ENCODE peak calls at places on chromosomes 4 and X, in nine cellular contexts. One of them, this sample, is unnamed. For H3K9me3, the result is how much of the 10 kb centered on the place peaks cover.

GRCh38 chr4:853416-853781 is 27.5 kb upstream of the CPLX1 start:
- DNase-seq in tibial nerve: no peak
- DNase-seq in transverse colon: no peak
- DNase-seq in WERI-Rb-1: no peak
- DNase-seq in lower lobe of right lung: peak
- DNase-seq in right atrium auricular region: no peak
- DNase-seq in CD8-positive, alpha-beta T cell: no peak
- DNase-seq in left lung: peak
- DNase-seq in OCI-LY7: no peak
- DNase-seq in this sample: no peak

GRCh38 chr4:84994280-84994679 is 27.8 kb upstream of the WDFY3 start:
- DNase-seq in OCI-LY7: no peak
- DNase-seq in right atrium auricular region: no peak
- DNase-seq in lower lobe of right lung: no peak
- DNase-seq in CD8-positive, alpha-beta T cell: no peak
- DNase-seq in WERI-Rb-1: no peak
- DNase-seq in transverse colon: no peak
- DNase-seq in left lung: no peak
- DNase-seq in tibial nerve: no peak
- DNase-seq in this sample: no peak

GRCh38 chr4:34891892-34892291 is 1352.4 kb downstream of the ARAP2 start:
- DNase-seq in CD8-positive, alpha-beta T cell: no peak
- DNase-seq in transverse colon: no peak
- DNase-seq in right atrium auricular region: no peak
- DNase-seq in lower lobe of right lung: no peak
- DNase-seq in OCI-LY7: no peak
- DNase-seq in tibial nerve: no peak
- DNase-seq in left lung: no peak
- DNase-seq in WERI-Rb-1: no peak
- DNase-seq in this sample: no peak

GRCh38 chr4:174332741-174333493 is 49.2 kb downstream of the CEP44 start:
- DNase-seq in transverse colon: no peak
- DNase-seq in tibial nerve: no peak
- DNase-seq in right atrium auricular region: no peak
- DNase-seq in lower lobe of right lung: no peak
- DNase-seq in CD8-positive, alpha-beta T cell: no peak
- DNase-seq in WERI-Rb-1: no peak
- DNase-seq in OCI-LY7: no peak
- DNase-seq in left lung: no peak
- DNase-seq in this sample: no peak

GRCh38 chr4:147355849-147356248 is 125.0 kb upstream of the EDNRA start:
- DNase-seq in WERI-Rb-1: no peak
- DNase-seq in tibial nerve: no peak
- DNase-seq in right atrium auricular region: no peak
- DNase-seq in lower lobe of right lung: no peak
- DNase-seq in OCI-LY7: no peak
- DNase-seq in CD8-positive, alpha-beta T cell: no peak
- DNase-seq in transverse colon: no peak
- DNase-seq in left lung: no peak
- DNase-seq in this sample: no peak

GRCh38 chr4:122619583-122619982 is 1.3 kb downstream of the IL21 start:
- DNase-seq in WERI-Rb-1: no peak
- DNase-seq in CD8-positive, alpha-beta T cell: no peak
- DNase-seq in tibial nerve: no peak
- DNase-seq in OCI-LY7: no peak
- DNase-seq in transverse colon: no peak
- DNase-seq in left lung: no peak
- DNase-seq in lower lobe of right lung: no peak
- DNase-seq in right atrium auricular region: no peak
- DNase-seq in this sample: no peak

GRCh38 chr4:41359836-41360213 is 103.1 kb downstream of the UCHL1 start:
- DNase-seq in CD8-positive, alpha-beta T cell: no peak
- DNase-seq in lower lobe of right lung: no peak
- DNase-seq in WERI-Rb-1: no peak
- DNase-seq in tibial nerve: no peak
- DNase-seq in left lung: no peak
- DNase-seq in OCI-LY7: no peak
- DNase-seq in right atrium auricular region: no peak
- DNase-seq in transverse colon: no peak
- DNase-seq in this sample: no peak

GRCh38 chrX:15204130-15204751 is 65.6 kb downstream of the ASB9 start:
- DNase-seq in OCI-LY7: no peak
- DNase-seq in WERI-Rb-1: no peak
- DNase-seq in CD8-positive, alpha-beta T cell: no peak
- DNase-seq in transverse colon: no peak
- DNase-seq in tibial nerve: no peak
- DNase-seq in lower lobe of right lung: no peak
- DNase-seq in left lung: no peak
- DNase-seq in right atrium auricular region: no peak
- DNase-seq in this sample: no peak

GRCh38 chrX:63424063-63424462 is 72.9 kb upstream of the SPIN4 start:
- DNase-seq in right atrium auricular region: no peak
- DNase-seq in transverse colon: no peak
- DNase-seq in left lung: no peak
- DNase-seq in OCI-LY7: no peak
- DNase-seq in lower lobe of right lung: no peak
- DNase-seq in tibial nerve: no peak
- DNase-seq in WERI-Rb-1: no peak
- DNase-seq in CD8-positive, alpha-beta T cell: no peak
- DNase-seq in this sample: no peak

GRCh38 chr4:2250003-2250763 is 8.3 kb upstream of the HAUS3 start:
- DNase-seq in WERI-Rb-1: no peak
- DNase-seq in transverse colon: no peak
- DNase-seq in OCI-LY7: no peak
- DNase-seq in lower lobe of right lung: no peak
- DNase-seq in right atrium auricular region: peak
- DNase-seq in CD8-positive, alpha-beta T cell: no peak
- DNase-seq in tibial nerve: no peak
- DNase-seq in left lung: peak
- DNase-seq in this sample: no peak

GRCh38 chrX:135632353-135632752 is 81.1 kb upstream of the CT45A1 start:
- DNase-seq in OCI-LY7: peak
- DNase-seq in WERI-Rb-1: no peak
- DNase-seq in transverse colon: no peak
- DNase-seq in right atrium auricular region: no peak
- DNase-seq in left lung: no peak
- DNase-seq in lower lobe of right lung: no peak
- DNase-seq in CD8-positive, alpha-beta T cell: no peak
- DNase-seq in tibial nerve: no peak
- DNase-seq in this sample: no peak

GRCh38 chr4:71472946-71473345 is 134.1 kb downstream of the SLC4A4 start:
- DNase-seq in tibial nerve: no peak
- DNase-seq in lower lobe of right lung: no peak
- DNase-seq in CD8-positive, alpha-beta T cell: no peak
- DNase-seq in OCI-LY7: no peak
- DNase-seq in left lung: no peak
- DNase-seq in WERI-Rb-1: no peak
- DNase-seq in transverse colon: no peak
- DNase-seq in right atrium auricular region: no peak
- DNase-seq in this sample: no peak

GRCh38 chr4:138259296-138259695 is 17.1 kb upstream of the SLC7A11 start:
- DNase-seq in transverse colon: no peak
- DNase-seq in OCI-LY7: no peak
- DNase-seq in tibial nerve: no peak
- DNase-seq in right atrium auricular region: no peak
- DNase-seq in WERI-Rb-1: no peak
- DNase-seq in left lung: no peak
- DNase-seq in CD8-positive, alpha-beta T cell: no peak
- DNase-seq in lower lobe of right lung: no peak
- DNase-seq in this sample: no peak

DNA sequence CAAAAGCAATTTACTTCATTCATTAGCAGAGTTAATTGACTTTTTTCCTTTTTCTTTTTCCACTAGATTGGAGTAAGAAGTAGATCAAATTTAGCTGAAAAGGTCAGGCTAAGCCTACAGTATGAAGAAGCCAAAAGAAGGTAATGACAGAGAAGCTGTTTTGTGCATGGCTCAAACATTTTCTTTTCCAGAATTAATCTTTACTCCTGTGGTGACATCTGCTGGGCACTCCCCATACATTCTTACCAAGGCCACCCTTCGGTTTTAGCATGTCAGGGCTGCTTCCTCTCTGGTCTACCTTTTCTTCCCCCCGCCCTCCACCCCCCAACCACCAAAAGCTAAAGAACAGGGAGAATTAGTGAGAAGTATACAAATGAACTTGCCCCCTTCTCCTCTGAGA is 70.2 kb downstream of the CLDN22 start:
- DNase-seq in WERI-Rb-1: peak
- DNase-seq in OCI-LY7: peak
- DNase-seq in right atrium auricular region: no peak
- DNase-seq in tibial nerve: no peak
- DNase-seq in transverse colon: peak
- DNase-seq in left lung: no peak
- DNase-seq in lower lobe of right lung: no peak
- DNase-seq in CD8-positive, alpha-beta T cell: no peak
- DNase-seq in this sample: no peak
- TF ChIP-seq CTCF in WERI-Rb-1: peak
- TF ChIP-seq CTCF in OCI-LY7: peak
- TF ChIP-seq CTCF in right atrium auricular region: no peak
- TF ChIP-seq CTCF in tibial nerve: peak
- TF ChIP-seq CTCF in transverse colon: peak
- TF ChIP-seq CTCF in left lung: no peak
- TF ChIP-seq CTCF in lower lobe of right lung: peak
- TF ChIP-seq CTCF in CD8-positive, alpha-beta T cell: no peak
- TF ChIP-seq CTCF in this sample: no peak

GRCh38 chrX:131816551-131817136 is 206.5 kb upstream of the STK26 start:
- DNase-seq in CD8-positive, alpha-beta T cell: peak
- DNase-seq in tibial nerve: no peak
- DNase-seq in transverse colon: peak
- DNase-seq in WERI-Rb-1: peak
- DNase-seq in lower lobe of right lung: no peak
- DNase-seq in OCI-LY7: peak
- DNase-seq in left lung: no peak
- DNase-seq in right atrium auricular region: no peak
- DNase-seq in this sample: peak
- H3K9me3 ChIP-seq in CD8-positive, alpha-beta T cell: under half
- H3K9me3 ChIP-seq in tibial nerve: under half
- H3K9me3 ChIP-seq in transverse colon: under half
- H3K9me3 ChIP-seq in WERI-Rb-1: under half
- H3K9me3 ChIP-seq in lower lobe of right lung: under half
- H3K9me3 ChIP-seq in OCI-LY7: under half
- H3K9me3 ChIP-seq in left lung: under half
- H3K9me3 ChIP-seq in right atrium auricular region: under half
- H3K9me3 ChIP-seq in this sample: under half

GRCh38 chr4:23130845-23131244 is 438.1 kb downstream of the GBA3 start:
- DNase-seq in tibial nerve: no peak
- DNase-seq in left lung: no peak
- DNase-seq in OCI-LY7: no peak
- DNase-seq in WERI-Rb-1: no peak
- DNase-seq in right atrium auricular region: no peak
- DNase-seq in CD8-positive, alpha-beta T cell: no peak
- DNase-seq in lower lobe of right lung: no peak
- DNase-seq in transverse colon: no peak
- DNase-seq in this sample: no peak
- TF ChIP-seq CTCF in tibial nerve: no peak
- TF ChIP-seq CTCF in left lung: no peak
- TF ChIP-seq CTCF in OCI-LY7: no peak
- TF ChIP-seq CTCF in WERI-Rb-1: no peak
- TF ChIP-seq CTCF in right atrium auricular region: no peak
- TF ChIP-seq CTCF in CD8-positive, alpha-beta T cell: no peak
- TF ChIP-seq CTCF in lower lobe of right lung: no peak
- TF ChIP-seq CTCF in transverse colon: no peak
- TF ChIP-seq CTCF in this sample: no peak

GRCh38 chrX:143683486-143683885 is 37.1 kb downstream of the SPANXN2 start:
- DNase-seq in CD8-positive, alpha-beta T cell: no peak
- DNase-seq in lower lobe of right lung: no peak
- DNase-seq in OCI-LY7: no peak
- DNase-seq in left lung: no peak
- DNase-seq in right atrium auricular region: no peak
- DNase-seq in tibial nerve: no peak
- DNase-seq in transverse colon: no peak
- DNase-seq in WERI-Rb-1: no peak
- DNase-seq in this sample: no peak
- H3K9me3 ChIP-seq in CD8-positive, alpha-beta T cell: under half
- H3K9me3 ChIP-seq in lower lobe of right lung: under half
- H3K9me3 ChIP-seq in OCI-LY7: under half
- H3K9me3 ChIP-seq in left lung: under half
- H3K9me3 ChIP-seq in right atrium auricular region: under half
- H3K9me3 ChIP-seq in tibial nerve: under half
- H3K9me3 ChIP-seq in transverse colon: under half
- H3K9me3 ChIP-seq in WERI-Rb-1: under half
- H3K9me3 ChIP-seq in this sample: under half

DNA sequence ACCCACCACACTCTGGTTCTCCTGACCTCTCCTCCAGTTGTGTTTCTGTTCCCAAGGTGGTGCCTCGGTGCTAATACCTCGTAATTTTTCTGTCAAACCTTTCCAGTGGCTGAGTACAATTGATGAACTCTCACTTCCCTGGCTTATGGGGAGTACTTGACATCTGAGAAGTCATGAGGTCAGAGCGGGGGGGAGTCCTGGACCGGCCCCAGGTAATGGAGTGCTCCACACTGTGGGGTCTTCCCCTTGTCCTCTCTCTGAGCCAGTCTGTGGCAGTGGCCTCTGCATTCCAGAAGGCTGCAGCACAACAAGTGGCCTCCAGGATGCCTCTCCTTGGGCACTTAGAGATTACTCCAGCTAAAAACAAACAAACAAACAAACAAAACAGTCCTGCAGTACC is 122.5 kb upstream of the TRIM2 start:
- DNase-seq in CD8-positive, alpha-beta T cell: no peak
- DNase-seq in lower lobe of right lung: no peak
- DNase-seq in transverse colon: no peak
- DNase-seq in OCI-LY7: no peak
- DNase-seq in WERI-Rb-1: no peak
- DNase-seq in tibial nerve: no peak
- DNase-seq in left lung: no peak
- DNase-seq in right atrium auricular region: no peak
- DNase-seq in this sample: no peak
- TF ChIP-seq CTCF in CD8-positive, alpha-beta T cell: no peak
- TF ChIP-seq CTCF in lower lobe of right lung: no peak
- TF ChIP-seq CTCF in transverse colon: no peak
- TF ChIP-seq CTCF in OCI-LY7: no peak
- TF ChIP-seq CTCF in WERI-Rb-1: no peak
- TF ChIP-seq CTCF in tibial nerve: no peak
- TF ChIP-seq CTCF in left lung: no peak
- TF ChIP-seq CTCF in right atrium auricular region: no peak
- TF ChIP-seq CTCF in this sample: no peak